ENCODE peak calls at places on chromosomes 1 and 21, in five cellular contexts. T is fibroblast of lung, D is HCT116, B is stomach, U is tibial nerve. J is an unnamed sample.
A peak's percentile ranks its signal among the peaks of the same experiment; 100 is the strongest.

GRCh38 chr21:27741736-27742135 is 774.8 kb upstream of the ADAMTS5 start:
- DNase-seq in T (no peak), D (no peak), B (no peak), U (no peak), J (no peak)

GRCh38 chr1:36432616-36433015 is 17.6 kb downstream of the OSCP1 start:
- DNase-seq in T (no peak), D (no peak), B (peak; percentile 44), U (no peak), J (no peak)

GRCh38 chr1:7616076-7616833 is 154.8 kb upstream of the VAMP3 start:
- DNase-seq in T (peak; percentile 37), D (no peak), B (peak; percentile 52), U (peak; percentile 22), J (peak; percentile 22)

GRCh38 chr1:173332026-173332425 is 124.9 kb upstream of the TNFSF4 start:
- DNase-seq in T (peak; percentile 85), D (no peak), B (no peak), U (no peak), J (peak; percentile 21)

GRCh38 chr1:234934611-234935033 is 194.0 kb downstream of the TOMM20 start:
- DNase-seq in T (peak; percentile 88), D (no peak), B (no peak), U (no peak), J (peak; percentile 71)

GRCh38 chr1:64856564-64856963 is 109.8 kb downstream of the JAK1 start:
- DNase-seq in T (no peak), D (no peak), B (no peak), U (no peak), J (no peak)

GRCh38 chr1:19799877-19800804 is at the start of gene TMCO4:
- DNase-seq in T (peak; percentile 90), D (no peak), B (peak; percentile 64), U (peak; percentile 33), J (peak; percentile 35)

GRCh38 chr1:92960395-92961130 is 699 bp downstream of the DIPK1A start:
- DNase-seq in T (peak; percentile 78), D (peak; percentile 70), B (peak; percentile 68), U (peak; percentile 66), J (peak; percentile 82)

GRCh38 chr21:36753556-36753955 is 54.6 kb downstream of the SIM2 start:
- DNase-seq in T (peak; percentile 94), D (no peak), B (no peak), U (no peak), J (peak; percentile 42)

GRCh38 chr1:101820080-101820479 is 176.6 kb downstream of the OLFM3 start:
- DNase-seq in T (peak; percentile 4), D (peak; percentile 16), B (no peak), U (no peak), J (peak; percentile 34)

GRCh38 chr1:218887141-218887925 is 286.3 kb upstream of the LYPLAL1 start:
- DNase-seq in T (peak; percentile 39), D (no peak), B (no peak), U (no peak), J (peak; percentile 69)

GRCh38 chr1:198449727-198450433 is 90.6 kb downstream of the ATP6V1G3 start:
- DNase-seq in T (peak; percentile 77), D (no peak), B (no peak), U (no peak), J (peak; percentile 88)

GRCh38 chr21:42075686-42076471 is 4.8 kb downstream of the UMODL1 start:
- DNase-seq in T (no peak), D (no peak), B (no peak), U (no peak), J (no peak)

GRCh38 chr1:150233359-150234308 is 2.3 kb downstream of the ANP32E start:
- DNase-seq in T (peak; percentile 13), D (no peak), B (no peak), U (no peak), J (peak; percentile 32)

GRCh38 chr1:11700655-11701467 is 9.4 kb downstream of the DRAXIN start:
- DNase-seq in T (no peak), D (no peak), B (no peak), U (no peak), J (no peak)

GRCh38 chr1:41735587-41736290 is 183.0 kb downstream of the HIVEP3 start:
- DNase-seq in T (no peak), D (no peak), B (no peak), U (no peak), J (no peak)

GRCh38 chr1:56934400-56935080 is 31.3 kb downstream of the C8B start:
- DNase-seq in T (no peak), D (no peak), B (no peak), U (no peak), J (no peak)

GRCh38 chr1:19313961-19314882 is 2.1 kb downstream of the SLC66A1 start:
- DNase-seq in T (no peak), D (no peak), B (no peak), U (no peak), J (peak; percentile 55)

GRCh38 chr1:67166196-67166595 is at the start of gene IL23R:
- DNase-seq in T (no peak), D (no peak), B (no peak), U (no peak), J (no peak)

GRCh38 chr1:156476501-156477298 is 23.9 kb downstream of the MEF2D start:
- DNase-seq in T (peak; percentile 86), D (no peak), B (no peak), U (no peak), J (peak; percentile 57)

GRCh38 chr1:31650161-31650560 is 5.5 kb upstream of the PEF1 start:
- DNase-seq in T (peak; percentile 38), D (no peak), B (no peak), U (no peak), J (no peak)

GRCh38 chr1:238257018-238257417 is 366.3 kb upstream of the ZP4 start:
- DNase-seq in T (peak; percentile 51), D (no peak), B (no peak), U (no peak), J (no peak)

GRCh38 chr1:12549460-12550349 is 68.3 kb downstream of the DHRS3 start:
- DNase-seq in T (peak; percentile 98), D (peak; percentile 83), B (peak; percentile 75), U (peak; percentile 93), J (peak; percentile 88)

GRCh38 chr1:164768045-164768402 is 209.0 kb downstream of the PBX1 start:
- DNase-seq in T (peak; percentile 58), D (no peak), B (no peak), U (no peak), J (no peak)

GRCh38 chr1:248618878-248619277 is 16.0 kb downstream of the OR2T11 start:
- DNase-seq in T (no peak), D (peak; percentile 21), B (peak; percentile 70), U (peak; percentile 21), J (peak; percentile 37)

GRCh38 chr1:240722788-240723187 is 110.8 kb upstream of the GREM2 start:
- DNase-seq in T (no peak), D (no peak), B (no peak), U (no peak), J (no peak)
- H3K36me3 ChIP-seq in T (no peaks in the 10 kb centered on the region), D (no peaks in the 10 kb centered on the region), B (no peaks in the 10 kb centered on the region), U (no peaks in the 10 kb centered on the region), J (no peaks in the 10 kb centered on the region)

GRCh38 chr1:32848354-32849063 is 22.2 kb downstream of the FNDC5 start:
- DNase-seq in T (no peak), D (no peak), B (no peak), U (no peak), J (no peak)
- H3K4me3 ChIP-seq in T (no peak overlapping the region), D (no peak overlapping the region), B (no peak overlapping the region), U (no peak overlapping the region), J (no peak overlapping the region)

GRCh38 chr1:39574646-39575045 is 1.9 kb downstream of the PABPC4 start:
- DNase-seq in T (peak; percentile 19), D (no peak), B (peak; percentile 50), U (no peak), J (no peak)
- H3K36me3 ChIP-seq in T (peaks cover 21% of the 10 kb centered on the region), D (peaks cover 58% of the 10 kb centered on the region), B (peaks cover 36% of the 10 kb centered on the region), U (peaks cover 46% of the 10 kb centered on the region), J (peaks cover 23% of the 10 kb centered on the region)

GRCh38 chr1:16385659-16386453 is 18.8 kb downstream of the SZRD1 start:
- DNase-seq in T (no peak), D (no peak), B (no peak), U (no peak), J (no peak)

GRCh38 chr1:16383917-16384316 is 16.9 kb downstream of the SZRD1 start:
- DNase-seq in T (no peak), D (no peak), B (no peak), U (no peak), J (no peak)

GRCh38 chr1:16391408-16391807 is 24.4 kb downstream of the SZRD1 start:
- DNase-seq in T (no peak), D (no peak), B (no peak), U (no peak), J (no peak)

GRCh38 chr1:16387201-16388185 is 20.5 kb downstream of the SZRD1 start:
- DNase-seq in T (peak; percentile 44), D (no peak), B (no peak), U (no peak), J (no peak)

GRCh38 chr1:16386454-16387113 is 19.5 kb downstream of the SZRD1 start:
- DNase-seq in T (peak; percentile 84), D (no peak), B (no peak), U (no peak), J (peak; percentile 82)
- H3K4me3 ChIP-seq in T (peak overlapping the region; percentile 31), D (no peak overlapping the region), B (peak overlapping the region; percentile 32), U (no peak overlapping the region), J (no peak overlapping the region)